ENCODE peak calls at places on chromosomes 16 and 17, in four cellular contexts. One of them, this sample, is unnamed.

GRCh38 chr16:386641-387156 is 4.9 kb upstream of the PGAP6 start:
- DNase-seq in upper lobe of right lung: no peak
- DNase-seq in HL-60: no peak
- DNase-seq in AG10803: no peak
- DNase-seq in this sample: no peak

GRCh38 chr17:28384281-28385036 is 13.0 kb downstream of the SARM1 start:
- DNase-seq in upper lobe of right lung: peak
- DNase-seq in HL-60: no peak
- DNase-seq in AG10803: peak
- DNase-seq in this sample: no peak

GRCh38 chr17:44589316-44590071 is 32.2 kb downstream of the FZD2 start:
- DNase-seq in upper lobe of right lung: no peak
- DNase-seq in HL-60: no peak
- DNase-seq in AG10803: peak
- DNase-seq in this sample: peak

GRCh38 chr16:84423416-84423837 is 55.1 kb downstream of the ATP2C2 start:
- DNase-seq in upper lobe of right lung: peak
- DNase-seq in HL-60: peak
- DNase-seq in AG10803: peak
- DNase-seq in this sample: peak

GRCh38 chr17:65109990-65110680 is 27.0 kb upstream of the RGS9 start:
- DNase-seq in upper lobe of right lung: no peak
- DNase-seq in HL-60: no peak
- DNase-seq in AG10803: peak
- DNase-seq in this sample: no peak

GRCh38 chr16:25014500-25015147 is 545 bp downstream of the ARHGAP17 start:
- DNase-seq in upper lobe of right lung: peak
- DNase-seq in HL-60: no peak
- DNase-seq in AG10803: peak
- DNase-seq in this sample: peak

GRCh38 chr17:32927724-32928526 is at the start of gene TMEM98:
- DNase-seq in upper lobe of right lung: peak
- DNase-seq in HL-60: no peak
- DNase-seq in AG10803: peak
- DNase-seq in this sample: peak

GRCh38 chr16:59432934-59433333 is 698.8 kb upstream of the GOT2 start:
- DNase-seq in upper lobe of right lung: no peak
- DNase-seq in HL-60: no peak
- DNase-seq in AG10803: no peak
- DNase-seq in this sample: no peak

GRCh38 chr16:66541388-66542360 is 8.2 kb downstream of the TK2 start:
- DNase-seq in upper lobe of right lung: no peak
- DNase-seq in HL-60: no peak
- DNase-seq in AG10803: no peak
- DNase-seq in this sample: no peak

GRCh38 chr16:85384831-85385462 is 228.2 kb upstream of the GSE1 start:
- DNase-seq in upper lobe of right lung: peak
- DNase-seq in HL-60: no peak
- DNase-seq in AG10803: no peak
- DNase-seq in this sample: no peak

GRCh38 chr16:89422905-89423630 is 67.3 kb downstream of the ANKRD11 start:
- DNase-seq in upper lobe of right lung: no peak
- DNase-seq in HL-60: no peak
- DNase-seq in AG10803: peak
- DNase-seq in this sample: no peak

GRCh38 chr17:75565066-75565465 is 22.5 kb upstream of the MYO15B start:
- DNase-seq in upper lobe of right lung: no peak
- DNase-seq in HL-60: no peak
- DNase-seq in AG10803: peak
- DNase-seq in this sample: no peak

GRCh38 chr17:82592289-82592683 is 56.0 kb downstream of the WDR45B start:
- DNase-seq in upper lobe of right lung: peak
- DNase-seq in HL-60: peak
- DNase-seq in AG10803: peak
- DNase-seq in this sample: no peak

GRCh38 chr17:36597229-36597628 is 4.2 kb upstream of the MRM1 start:
- DNase-seq in upper lobe of right lung: peak
- DNase-seq in HL-60: no peak
- DNase-seq in AG10803: no peak
- DNase-seq in this sample: no peak

GRCh38 chr17:9905902-9906301 is 831 bp upstream of the RCVRN start:
- DNase-seq in upper lobe of right lung: peak
- DNase-seq in HL-60: no peak
- DNase-seq in AG10803: peak
- DNase-seq in this sample: peak

GRCh38 chr17:79340771-79341528 is 266.3 kb downstream of the ENGASE start:
- DNase-seq in upper lobe of right lung: no peak
- DNase-seq in HL-60: no peak
- DNase-seq in AG10803: no peak
- DNase-seq in this sample: no peak

GRCh38 chr16:72921106-72921505 is 126.8 kb downstream of the ZFHX3 start:
- DNase-seq in upper lobe of right lung: no peak
- DNase-seq in HL-60: no peak
- DNase-seq in AG10803: no peak
- DNase-seq in this sample: no peak

GRCh38 chr16:54077412-54077821 is 209.2 kb downstream of the IRX3 start:
- DNase-seq in upper lobe of right lung: no peak
- DNase-seq in HL-60: no peak
- DNase-seq in AG10803: peak
- DNase-seq in this sample: peak

GRCh38 chr16:71201556-71201955 is 29.0 kb downstream of the HYDIN start:
- DNase-seq in upper lobe of right lung: no peak
- DNase-seq in HL-60: no peak
- DNase-seq in AG10803: no peak
- DNase-seq in this sample: no peak

GRCh38 chr17:17109896-17110295 is 67.6 kb downstream of the MPRIP start:
- DNase-seq in upper lobe of right lung: peak
- DNase-seq in HL-60: no peak
- DNase-seq in AG10803: no peak
- DNase-seq in this sample: no peak

GRCh38 chr17:69539781-69540319 is 125.4 kb downstream of the MAP2K6 start:
- DNase-seq in upper lobe of right lung: no peak
- DNase-seq in HL-60: no peak
- DNase-seq in AG10803: peak
- DNase-seq in this sample: peak

GRCh38 chr16:63714876-63715275 is 1407.0 kb downstream of the CDH11 start:
- DNase-seq in upper lobe of right lung: no peak
- DNase-seq in HL-60: no peak
- DNase-seq in AG10803: no peak
- DNase-seq in this sample: no peak

GRCh38 chr16:6576646-6577045 is 756.0 kb upstream of the RBFOX1 start:
- DNase-seq in upper lobe of right lung: no peak
- DNase-seq in HL-60: no peak
- DNase-seq in AG10803: no peak
- DNase-seq in this sample: no peak

GRCh38 chr17:72163474-72163873 is 42.7 kb downstream of the SOX9 start:
- DNase-seq in upper lobe of right lung: no peak
- DNase-seq in HL-60: no peak
- DNase-seq in AG10803: no peak
- DNase-seq in this sample: no peak

GRCh38 chr17:19021622-19022083 is 17.1 kb upstream of the FAM83G start:
- DNase-seq in upper lobe of right lung: no peak
- DNase-seq in HL-60: no peak
- DNase-seq in AG10803: no peak
- DNase-seq in this sample: no peak

GRCh38 chr17:37312137-37312923 is 63.5 kb upstream of the C17orf78 start:
- DNase-seq in upper lobe of right lung: no peak
- DNase-seq in HL-60: no peak
- DNase-seq in AG10803: peak
- DNase-seq in this sample: no peak

GRCh38 chr16:30083216-30084055 is 7.6 kb downstream of the PPP4C start:
- DNase-seq in upper lobe of right lung: no peak
- DNase-seq in HL-60: no peak
- DNase-seq in AG10803: no peak
- DNase-seq in this sample: no peak

GRCh38 chr17:29376667-29377268 is 13.4 kb upstream of the TAOK1 start:
- DNase-seq in upper lobe of right lung: no peak
- DNase-seq in HL-60: no peak
- DNase-seq in AG10803: peak
- DNase-seq in this sample: peak

GRCh38 chr17:63480826-63481487 is 4.1 kb downstream of the ACE start:
- DNase-seq in upper lobe of right lung: no peak
- DNase-seq in HL-60: no peak
- DNase-seq in AG10803: no peak
- DNase-seq in this sample: no peak

GRCh38 chr17:54418467-54418866 is 482.2 kb upstream of the TOM1L1 start:
- DNase-seq in upper lobe of right lung: no peak
- DNase-seq in HL-60: no peak
- DNase-seq in AG10803: no peak
- DNase-seq in this sample: no peak

GRCh38 chr16:67647111-67647651 is 2.2 kb downstream of the CARMIL2 start:
- DNase-seq in upper lobe of right lung: no peak
- DNase-seq in HL-60: no peak
- DNase-seq in AG10803: no peak
- DNase-seq in this sample: no peak

GRCh38 chr16:10988164-10988803 is 43.9 kb downstream of the CLEC16A start:
- DNase-seq in upper lobe of right lung: no peak
- DNase-seq in HL-60: no peak
- DNase-seq in AG10803: no peak
- DNase-seq in this sample: no peak
- TF ChIP-seq CTCF in upper lobe of right lung: peak
- TF ChIP-seq CTCF in HL-60: peak
- TF ChIP-seq CTCF in AG10803: peak
- TF ChIP-seq CTCF in this sample: peak

GRCh38 chr17:77279448-77280303 is 138.9 kb downstream of the SEC14L1 start:
- DNase-seq in upper lobe of right lung: peak
- DNase-seq in HL-60: no peak
- DNase-seq in AG10803: peak
- DNase-seq in this sample: peak
- TF ChIP-seq CTCF in upper lobe of right lung: no peak
- TF ChIP-seq CTCF in HL-60: no peak
- TF ChIP-seq CTCF in AG10803: no peak
- TF ChIP-seq CTCF in this sample: peak

GRCh38 chr16:12609937-12610699 is 193.6 kb downstream of the CPPED1 start:
- DNase-seq in upper lobe of right lung: no peak
- DNase-seq in HL-60: no peak
- DNase-seq in AG10803: no peak
- DNase-seq in this sample: no peak

GRCh38 chr16:12612598-12613101 is 191.0 kb downstream of the CPPED1 start:
- DNase-seq in upper lobe of right lung: no peak
- DNase-seq in HL-60: no peak
- DNase-seq in AG10803: no peak
- DNase-seq in this sample: no peak

GRCh38 chr16:12613131-12613991 is 190.3 kb downstream of the CPPED1 start:
- DNase-seq in upper lobe of right lung: no peak
- DNase-seq in HL-60: no peak
- DNase-seq in AG10803: peak
- DNase-seq in this sample: no peak

GRCh38 chr16:12611006-12611477 is 192.6 kb downstream of the CPPED1 start:
- DNase-seq in upper lobe of right lung: no peak
- DNase-seq in HL-60: no peak
- DNase-seq in AG10803: no peak
- DNase-seq in this sample: no peak

DNA sequence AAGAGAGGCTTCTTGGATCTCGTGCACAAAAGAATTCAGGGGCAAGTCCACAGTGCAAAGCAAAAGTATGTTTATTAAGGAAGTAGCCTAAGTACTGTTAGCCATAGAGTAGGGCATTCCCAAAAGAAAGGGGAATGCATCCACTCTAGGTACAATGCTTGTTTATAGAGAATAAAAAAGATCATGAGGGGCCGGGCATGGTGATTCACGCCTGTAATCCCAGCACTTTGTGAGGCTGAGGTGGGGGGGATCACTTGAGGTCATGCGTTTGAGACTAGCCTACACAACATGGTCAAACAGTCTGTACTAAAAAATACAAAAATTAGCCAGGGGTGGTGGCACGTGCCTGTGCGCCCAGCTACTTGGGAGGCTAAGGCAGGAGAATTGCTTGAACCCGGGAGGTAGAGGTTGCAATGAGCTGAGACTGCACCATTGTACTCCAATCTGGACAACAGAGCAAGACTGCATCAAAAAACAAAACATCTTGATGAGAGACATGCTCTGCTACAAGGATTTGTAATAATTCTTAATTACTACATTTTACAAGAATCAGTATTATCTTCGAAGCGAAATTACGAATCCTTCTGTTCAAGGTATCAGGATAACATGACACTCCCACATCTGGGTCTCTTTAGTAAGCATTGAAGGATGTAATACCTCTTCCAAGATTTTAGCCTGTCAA is 191.6 kb downstream of the CPPED1 start:
- DNase-seq in upper lobe of right lung: no peak
- DNase-seq in HL-60: no peak
- DNase-seq in AG10803: no peak
- DNase-seq in this sample: no peak
- TF ChIP-seq CTCF in upper lobe of right lung: no peak
- TF ChIP-seq CTCF in HL-60: no peak
- TF ChIP-seq CTCF in AG10803: no peak
- TF ChIP-seq CTCF in this sample: no peak

DNA sequence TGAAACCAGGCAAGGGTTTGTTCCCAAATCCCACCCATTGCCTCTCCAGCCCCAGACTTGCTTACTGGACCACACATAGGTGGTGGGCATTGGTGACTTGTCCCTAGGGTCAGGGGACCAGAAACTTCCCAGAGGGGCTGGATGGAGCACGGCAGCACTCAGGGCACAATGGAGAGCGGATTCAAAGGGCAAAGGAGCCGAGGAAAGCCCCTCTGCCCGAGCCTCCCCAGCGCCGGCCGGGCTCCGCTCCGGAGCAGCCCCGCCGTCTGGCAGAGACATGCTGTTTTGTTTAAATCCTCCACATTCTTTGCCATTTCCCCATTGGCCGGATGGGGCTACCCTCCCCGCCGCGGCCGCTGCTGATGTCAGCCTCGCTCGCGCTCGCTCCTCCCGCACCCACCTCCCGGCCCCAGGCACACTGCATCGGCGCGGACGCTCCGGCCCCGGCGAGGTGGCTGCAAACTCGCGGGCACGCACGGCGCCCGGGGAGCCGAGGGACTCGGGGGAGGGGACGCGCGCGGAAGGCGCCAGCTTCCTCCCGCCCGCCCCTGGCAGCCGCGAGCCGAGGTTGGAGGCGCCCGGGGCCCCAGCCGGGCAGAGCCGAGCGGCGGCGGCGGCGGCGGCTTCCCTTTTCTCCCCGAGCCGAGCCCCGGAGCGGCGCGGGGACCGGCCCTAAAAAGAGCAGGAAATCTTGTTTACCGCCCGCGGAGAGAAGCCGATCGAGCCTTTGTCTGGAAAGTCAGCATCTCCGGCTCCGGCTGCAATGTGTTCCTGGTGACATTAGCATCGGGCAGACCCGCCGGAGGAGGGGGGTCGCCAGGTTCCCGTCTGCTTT is at the start of gene PITPNC1:
- DNase-seq in upper lobe of right lung: peak
- DNase-seq in HL-60: no peak
- DNase-seq in AG10803: peak
- DNase-seq in this sample: peak
- TF ChIP-seq CTCF in upper lobe of right lung: no peak
- TF ChIP-seq CTCF in HL-60: no peak
- TF ChIP-seq CTCF in AG10803: no peak
- TF ChIP-seq CTCF in this sample: peak